ENCODE peak calls at places on chromosomes 11 and 22, in six cellular contexts. One of them, this sample, is unnamed.
A peak's percentile ranks its signal among the peaks of the same experiment; 100 is the strongest.

GRCh38 chr11:61505640-61506155 is 2.9 kb upstream of the LRRC10B start:
- DNase-seq in GM12878: no peak
- DNase-seq in H1: no peak
- DNase-seq in K562: no peak
- DNase-seq in GM12891: no peak
- DNase-seq in HepG2: no peak
- DNase-seq in this sample: no peak

GRCh38 chr11:3171931-3172560 is 6.9 kb upstream of the OSBPL5 start:
- DNase-seq in GM12878: no peak
- DNase-seq in H1: no peak
- DNase-seq in K562: no peak
- DNase-seq in GM12891: no peak
- DNase-seq in HepG2: no peak
- DNase-seq in this sample: no peak

GRCh38 chr11:11901917-11902316 is 60.1 kb downstream of the USP47 start:
- DNase-seq in GM12878: no peak
- DNase-seq in H1: no peak
- DNase-seq in K562: no peak
- DNase-seq in GM12891: no peak
- DNase-seq in HepG2: no peak
- DNase-seq in this sample: no peak

GRCh38 chr22:19892925-19893324 is 38.3 kb upstream of the GNB1L start:
- DNase-seq in GM12878: no peak
- DNase-seq in H1: no peak
- DNase-seq in K562: no peak
- DNase-seq in GM12891: no peak
- DNase-seq in HepG2: no peak
- DNase-seq in this sample: no peak

GRCh38 chr22:42404266-42404665 is 27.9 kb downstream of the NFAM1 start:
- DNase-seq in GM12878: no peak
- DNase-seq in H1: no peak
- DNase-seq in K562: no peak
- DNase-seq in GM12891: no peak
- DNase-seq in HepG2: no peak
- DNase-seq in this sample: no peak

GRCh38 chr22:19733755-19734154 is 10.4 kb downstream of the GP1BB start:
- DNase-seq in GM12878: no peak
- DNase-seq in H1: no peak
- DNase-seq in K562: no peak
- DNase-seq in GM12891: no peak
- DNase-seq in HepG2: no peak
- DNase-seq in this sample: no peak

GRCh38 chr22:20178075-20178921 is 27.4 kb upstream of the CCDC188 start:
- DNase-seq in GM12878: no peak
- DNase-seq in H1: no peak
- DNase-seq in K562: no peak
- DNase-seq in GM12891: no peak
- DNase-seq in HepG2: no peak
- DNase-seq in this sample: no peak

GRCh38 chr11:113998574-113998973 is 23.7 kb downstream of the HTR3A start:
- DNase-seq in GM12878: no peak
- DNase-seq in H1: no peak
- DNase-seq in K562: no peak
- DNase-seq in GM12891: no peak
- DNase-seq in HepG2: no peak
- DNase-seq in this sample: no peak

GRCh38 chr11:61098778-61099177 is 3.5 kb upstream of the CD5 start:
- DNase-seq in GM12878: no peak
- DNase-seq in H1: no peak
- DNase-seq in K562: no peak
- DNase-seq in GM12891: no peak
- DNase-seq in HepG2: no peak
- DNase-seq in this sample: no peak

GRCh38 chr11:78652866-78653265 is 78.2 kb upstream of the NARS2 start:
- DNase-seq in GM12878: no peak
- DNase-seq in H1: peak; percentile 31
- DNase-seq in K562: no peak
- DNase-seq in GM12891: no peak
- DNase-seq in HepG2: no peak
- DNase-seq in this sample: no peak

DNA sequence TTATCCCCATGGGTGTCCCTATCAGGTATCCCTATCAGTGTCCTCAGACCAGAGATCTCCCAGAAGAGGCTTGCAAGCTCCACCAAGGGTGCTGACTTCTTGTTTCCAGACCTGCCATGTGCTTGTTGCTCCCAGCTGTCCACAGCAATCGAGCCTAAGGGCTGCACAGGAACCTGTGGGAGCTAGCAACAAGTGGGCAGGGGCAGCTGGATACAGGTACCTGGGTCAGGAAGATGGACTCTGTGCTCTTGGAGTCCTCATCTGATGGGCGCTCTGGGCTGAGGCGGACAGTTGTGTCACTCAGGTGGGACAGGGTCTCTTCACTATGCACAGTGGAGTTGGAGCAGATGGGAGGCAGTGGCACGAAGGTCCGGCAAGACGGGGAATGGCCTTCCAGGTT is 99.2 kb downstream of the RNF169 start:
- DNase-seq in GM12878: no peak
- DNase-seq in H1: no peak
- DNase-seq in K562: no peak
- DNase-seq in GM12891: no peak
- DNase-seq in HepG2: no peak
- DNase-seq in this sample: no peak
- TF ChIP-seq POLR2A in GM12878: no peak
- TF ChIP-seq POLR2A in H1: no peak
- TF ChIP-seq POLR2A in K562: no peak
- TF ChIP-seq POLR2A in GM12891: no peak
- TF ChIP-seq POLR2A in HepG2: no peak
- TF ChIP-seq POLR2A in this sample: no peak

GRCh38 chr22:49724030-49724892 is 103.4 kb downstream of the BRD1 start:
- DNase-seq in GM12878: no peak
- DNase-seq in H1: peak; percentile 70
- DNase-seq in K562: peak; percentile 35
- DNase-seq in GM12891: no peak
- DNase-seq in HepG2: no peak
- DNase-seq in this sample: no peak
- TF ChIP-seq TAF1 in GM12878: no peak
- TF ChIP-seq TAF1 in H1: no peak
- TF ChIP-seq TAF1 in K562: no peak
- TF ChIP-seq TAF1 in GM12891: no peak
- TF ChIP-seq TAF1 in HepG2: no peak
- TF ChIP-seq TAF1 in this sample: no peak

GRCh38 chr22:49838771-49839717 is 11.4 kb upstream of the BRD1 start:
- DNase-seq in GM12878: peak; percentile 36
- DNase-seq in H1: peak; percentile 74
- DNase-seq in K562: no peak
- DNase-seq in GM12891: peak; percentile 68
- DNase-seq in HepG2: no peak
- DNase-seq in this sample: no peak
- TF ChIP-seq POLR2A in GM12878: no peak
- TF ChIP-seq POLR2A in H1: no peak
- TF ChIP-seq POLR2A in K562: no peak
- TF ChIP-seq POLR2A in GM12891: no peak
- TF ChIP-seq POLR2A in HepG2: no peak
- TF ChIP-seq POLR2A in this sample: no peak

GRCh38 chr22:45589556-45589955 is 82.1 kb upstream of the ATXN10 start:
- DNase-seq in GM12878: no peak
- DNase-seq in H1: no peak
- DNase-seq in K562: no peak
- DNase-seq in GM12891: no peak
- DNase-seq in HepG2: no peak
- DNase-seq in this sample: no peak
- TF ChIP-seq TAF1 in GM12878: no peak
- TF ChIP-seq TAF1 in H1: no peak
- TF ChIP-seq TAF1 in K562: no peak
- TF ChIP-seq TAF1 in GM12891: no peak
- TF ChIP-seq TAF1 in HepG2: no peak
- TF ChIP-seq TAF1 in this sample: no peak

GRCh38 chr11:74341926-74342325 is 30.5 kb upstream of the P4HA3 start:
- DNase-seq in GM12878: no peak
- DNase-seq in H1: no peak
- DNase-seq in K562: no peak
- DNase-seq in GM12891: no peak
- DNase-seq in HepG2: no peak
- DNase-seq in this sample: no peak
- TF ChIP-seq POLR2A in GM12878: no peak
- TF ChIP-seq POLR2A in H1: no peak
- TF ChIP-seq POLR2A in K562: no peak
- TF ChIP-seq POLR2A in GM12891: no peak
- TF ChIP-seq POLR2A in HepG2: no peak
- TF ChIP-seq POLR2A in this sample: no peak